ENCODE peak calls at places on chromosomes 4 and X, in six cellular contexts. T, G, X, W, L and D are unnamed samples.

GRCh38 chr4:39718366-39719323 is 20.7 kb downstream of the UBE2K start:
- DNase-seq in G (no peak), T (no peak), W (no peak), L (no peak), X (no peak), D (no peak)

GRCh38 chr4:6709230-6710114 is at the start of gene MRFAP1L1:
- DNase-seq in W (peak; percentile 95), T (peak; percentile 97), L (peak; percentile 81), X (peak; percentile 84), G (peak; percentile 93), D (peak; percentile 96)

GRCh38 chr4:152528060-152528459 is 7.8 kb downstream of the FBXW7 start:
- DNase-seq in X (no peak), W (no peak), T (no peak), G (no peak), L (no peak), D (no peak)

GRCh38 chr4:145818001-145818400 is 120.6 kb downstream of the ZNF827 start:
- DNase-seq in L (no peak), G (no peak), W (no peak), X (no peak), T (no peak), D (no peak)

GRCh38 chr4:3642806-3643517 is 110.7 kb upstream of the LRPAP1 start:
- DNase-seq in L (no peak), X (no peak), W (no peak), T (no peak), G (no peak), D (no peak)

GRCh38 chr4:153099391-153100140 is 104.7 kb upstream of the TRIM2 start:
- DNase-seq in W (no peak), X (no peak), L (no peak), T (no peak), G (no peak), D (no peak)

GRCh38 chr4:183830438-183830985 is 74.6 kb upstream of the STOX2 start:
- DNase-seq in G (peak; percentile 24), W (no peak), L (no peak), X (no peak), T (no peak), D (no peak)

GRCh38 chrX:42708222-42708621 is 69.7 kb downstream of the PPP1R2C start:
- DNase-seq in L (no peak), G (no peak), X (no peak), W (no peak), T (no peak), D (peak; percentile 36)

GRCh38 chr4:175536852-175537453 is 275.1 kb downstream of the GPM6A start:
- DNase-seq in L (peak; percentile 37), W (peak; percentile 32), T (peak; percentile 74), G (peak; percentile 84), X (no peak), D (peak; percentile 72)

GRCh38 chr4:101669832-101670188 is 120.7 kb upstream of the BANK1 start:
- DNase-seq in L (no peak), G (no peak), W (no peak), X (no peak), T (no peak), D (no peak)

GRCh38 chr4:134216436-134216835 is 14.8 kb upstream of the PABPC4L start:
- DNase-seq in G (peak; percentile 67), X (no peak), T (peak; percentile 68), L (no peak), W (no peak), D (no peak)

GRCh38 chr4:188372856-188373255 is 233.6 kb downstream of the TRIML1 start:
- DNase-seq in X (no peak), L (peak; percentile 1), W (no peak), G (peak; percentile 8), T (peak; percentile 88), D (peak; percentile 59)
- TF ChIP-seq CTCF in X (no peak), L (no peak), W (no peak), G (no peak), T (peak; percentile 40), D (peak; percentile 53)

GRCh38 chr4:143184503-143185252 is at the start of gene USP38:
- DNase-seq in L (peak; percentile 78), G (peak; percentile 98), T (peak; percentile 93), W (peak; percentile 79), X (peak; percentile 78), D (peak; percentile 96)
- TF ChIP-seq CTCF in L (no peak), G (peak; percentile 16), T (no peak), W (no peak), X (peak; percentile 4), D (no peak)

GRCh38 chr4:47002593-47002992 is 9.2 kb upstream of the GABRA4 start:
- DNase-seq in T (no peak), G (no peak), L (no peak), W (no peak), X (no peak), D (peak; percentile 25)
- TF ChIP-seq CTCF in T (no peak), G (peak; percentile 41), L (peak; percentile 9), W (peak; percentile 23), X (peak; percentile 15), D (peak; percentile 19)

GRCh38 chrX:106612403-106612789 is 618 bp downstream of the RADX start:
- DNase-seq in X (no peak), T (no peak), W (peak; percentile 14), G (peak; percentile 2), L (no peak), D (peak; percentile 31)

GRCh38 chrX:106615041-106615440 is 3.3 kb downstream of the RADX start:
- DNase-seq in W (no peak), X (no peak), G (no peak), T (no peak), L (no peak), D (no peak)

GRCh38 chrX:106611323-106611681 is 476 bp upstream of the RADX start:
- DNase-seq in X (no peak), L (no peak), T (no peak), G (no peak), W (no peak), D (no peak)

GRCh38 chrX:106613277-106613676 is 1.5 kb downstream of the RADX start:
- DNase-seq in G (no peak), L (no peak), T (no peak), X (no peak), W (no peak), D (no peak)

GRCh38 chrX:106611682-106612402 is at the start of gene RADX:
- DNase-seq in L (peak; percentile 19), W (peak; percentile 64), G (peak; percentile 45), T (peak; percentile 61), X (no peak), D (peak; percentile 74)
- TF ChIP-seq CTCF in L (no peak), W (no peak), G (no peak), T (no peak), X (no peak), D (no peak)

GRCh38 chr4:40980318-40980883 is 230.6 kb downstream of the NSUN7 start:
- DNase-seq in L (no peak), T (no peak), W (no peak), G (peak; percentile 62), X (no peak), D (peak; percentile 61)
- TF ChIP-seq CTCF in L (peak; percentile 55), T (peak; percentile 38), W (no peak), G (peak; percentile 70), X (peak; percentile 32), D (peak; percentile 32)

GRCh38 chr4:77358315-77358928 is 201.4 kb downstream of the CCNG2 start:
- DNase-seq in W (peak; percentile 60), T (peak; percentile 8), L (peak; percentile 14), G (peak; percentile 55), X (no peak), D (peak; percentile 59)
- TF ChIP-seq CTCF in W (peak; percentile 57), T (peak; percentile 43), L (peak; percentile 60), G (peak; percentile 63), X (peak; percentile 58), D (peak; percentile 64)

GRCh38 chrX:47815901-47816845 is 20.5 kb upstream of the ZNF81 start:
- DNase-seq in G (no peak), T (peak; percentile 26), L (no peak), X (no peak), W (no peak), D (peak; percentile 11)

GRCh38 chrX:47817421-47817820 is 19.3 kb upstream of the ZNF81 start:
- DNase-seq in G (no peak), W (no peak), X (no peak), T (no peak), L (no peak), D (no peak)

GRCh38 chrX:47817897-47818296 is 18.8 kb upstream of the ZNF81 start:
- DNase-seq in X (no peak), L (no peak), W (no peak), G (no peak), T (no peak), D (no peak)

GRCh38 chrX:47809065-47809788 is 27.5 kb upstream of the ZNF81 start:
- DNase-seq in L (no peak), W (no peak), G (no peak), X (no peak), T (no peak), D (no peak)

DNA sequence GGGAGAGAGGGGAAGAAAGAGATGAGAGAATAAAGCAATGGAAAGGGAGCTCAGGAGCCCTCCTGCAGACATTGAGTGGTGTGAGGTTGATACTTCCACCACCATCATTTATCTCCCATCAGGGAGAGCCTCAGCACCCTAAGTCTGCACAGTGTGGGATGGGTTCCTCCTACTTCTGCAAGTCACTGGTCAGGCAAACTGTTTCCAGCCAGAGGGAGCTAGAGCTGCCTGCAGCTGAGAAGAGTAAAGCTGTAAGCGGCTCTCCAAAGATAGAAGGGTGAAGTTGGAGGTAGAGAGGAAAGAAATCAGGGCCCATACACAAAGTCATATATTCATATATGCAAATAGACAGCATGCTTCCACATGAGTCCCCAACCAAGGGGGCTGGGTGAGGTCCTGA is 21.8 kb upstream of the ZNF81 start:
- DNase-seq in G (no peak), T (no peak), X (no peak), L (no peak), W (no peak), D (no peak)
- TF ChIP-seq CTCF in G (no peak), T (no peak), X (no peak), L (no peak), W (no peak), D (no peak)

DNA sequence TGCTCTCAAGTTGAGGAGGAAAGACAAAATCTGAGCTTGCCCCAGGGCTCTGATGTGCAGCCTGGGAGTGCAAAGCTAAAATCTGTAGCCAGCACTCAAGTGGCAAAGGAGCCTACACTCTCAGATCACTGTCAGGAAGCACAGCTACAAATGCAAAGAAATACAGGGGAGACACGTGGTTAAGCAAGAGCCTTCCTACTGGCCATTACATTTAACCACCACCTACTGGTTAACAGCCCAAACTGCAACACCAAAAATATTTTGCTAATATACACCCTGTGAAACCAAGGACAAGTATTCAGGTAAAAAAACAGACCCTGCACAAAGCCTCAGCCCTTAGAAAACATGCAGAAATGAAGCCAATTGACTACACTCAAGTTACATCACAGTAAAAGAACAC is 170.4 kb upstream of the FGF16 start:
- DNase-seq in L (no peak), T (peak; percentile 3), X (no peak), G (peak; percentile 5), W (no peak), D (no peak)
- TF ChIP-seq CTCF in L (no peak), T (no peak), X (no peak), G (peak; percentile 39), W (no peak), D (no peak)